ENCODE peak calls at places on chromosome 19, in five cellular contexts. B is HEK293T; D is C1 segment of cervical spinal cord; C is stimulated activated naive CD4-positive, alpha-beta T cell; W is upper lobe of left lung. M is an unnamed sample.

GRCh38 chr19:15915109-15915508 is 17.2 kb upstream of the CYP4F2 start:
- DNase-seq in W (no peak), D (no peak), B (no peak), C (no peak), M (no peak)

GRCh38 chr19:13797870-13798269 is 2.6 kb downstream of the ZSWIM4 start:
- DNase-seq in W (no peak), B (no peak), D (no peak), C (no peak), M (no peak)

GRCh38 chr19:8209111-8209964 is at the start of gene CERS4:
- DNase-seq in W (peak), B (peak), D (peak), C (peak), M (peak)

GRCh38 chr19:5329141-5329540 is 11.5 kb downstream of the PTPRS start:
- DNase-seq in W (no peak), B (no peak), C (no peak), D (no peak), M (no peak)

GRCh38 chr19:31113250-31113685 is 236.0 kb downstream of the TSHZ3 start:
- DNase-seq in B (no peak), C (no peak), W (no peak), D (no peak), M (no peak)

GRCh38 chr19:48194041-48194871 is 23.8 kb downstream of the ZSWIM9 start:
- DNase-seq in C (no peak), D (no peak), B (peak), W (no peak), M (peak)

GRCh38 chr19:33921165-33921564 is 124.5 kb downstream of the KCTD15 start:
- DNase-seq in C (no peak), D (no peak), B (no peak), W (no peak), M (no peak)

GRCh38 chr19:7979559-7979958 is 25.9 kb downstream of the ELAVL1 start:
- DNase-seq in C (no peak), B (no peak), D (no peak), W (no peak), M (no peak)

GRCh38 chr19:1935484-1936208 is 5.3 kb upstream of the CSNK1G2 start:
- DNase-seq in C (no peak), D (peak), B (no peak), W (no peak), M (peak)

GRCh38 chr19:5923356-5923755 is 9.3 kb downstream of the CAPS start:
- DNase-seq in B (no peak), W (no peak), C (no peak), D (no peak), M (no peak)

M was measured in natural killer cell treated with Interleukin-12 subunit alpha and Interleukin-12 subunit beta and Interleukin-15 and Interleukin-18, amount 100 ng/mL, for 72 hours.